ENCODE peak calls at places on chromosomes 11 and 22, in five cellular contexts. A is H1, B is K562, C is HepG2, E is GM12892. Y is an unnamed sample.

GRCh38 chr11:73655686-73656085 is 9.3 kb downstream of the PLEKHB1 start:
- DNase-seq in C (no peak), B (no peak), E (no peak), A (no peak), Y (no peak)

GRCh38 chr11:31809857-31810778 is 1.0 kb downstream of the PAX6 start:
- DNase-seq in B (no peak), A (peak), E (no peak), C (no peak), Y (no peak)

GRCh38 chr11:112831041-112831440 is 130.2 kb upstream of the NCAM1 start:
- DNase-seq in E (no peak), B (no peak), C (no peak), A (no peak), Y (no peak)

GRCh38 chr11:61832758-61833157 is 4.7 kb downstream of the FADS2 start:
- DNase-seq in E (no peak), C (no peak), B (no peak), A (no peak), Y (no peak)

GRCh38 chr22:32473388-32473952 is 1.1 kb upstream of the FBXO7 start:
- DNase-seq in C (peak), B (peak), A (peak), E (peak), Y (peak)

GRCh38 chr22:20418211-20418788 is 19.3 kb downstream of the SCARF2 start:
- DNase-seq in E (peak), B (peak), C (peak), A (peak), Y (peak)

GRCh38 chr11:91981995-91982394 is 242.6 kb upstream of the FAT3 start:
- DNase-seq in C (no peak), E (no peak), A (no peak), B (no peak), Y (no peak)

GRCh38 chr11:65246506-65246905 is 15.3 kb upstream of the POLA2 start:
- DNase-seq in B (no peak), E (no peak), A (no peak), C (no peak), Y (no peak)

GRCh38 chr22:36510966-36511881 is 4.4 kb upstream of the FOXRED2 start:
- DNase-seq in C (peak), A (peak), B (peak), E (no peak), Y (no peak)

GRCh38 chr11:126431401-126432064 is 76.0 kb downstream of the ST3GAL4 start:
- DNase-seq in C (peak), B (no peak), A (no peak), E (no peak), Y (no peak)

GRCh38 chr11:102920118-102920684 is 35.3 kb downstream of the MMP13 start:
- DNase-seq in A (no peak), B (no peak), C (no peak), E (no peak), Y (no peak)

GRCh38 chr11:14645985-14646900 is 2.6 kb downstream of the PDE3B start:
- DNase-seq in B (peak), C (no peak), E (no peak), A (no peak), Y (no peak)

GRCh38 chr22:22552630-22553029 is 6.4 kb downstream of the PRAME start:
- DNase-seq in B (peak), E (no peak), A (no peak), C (peak), Y (no peak)

GRCh38 chr22:41775976-41776375 is 24.5 kb upstream of the CCDC134 start:
- DNase-seq in C (no peak), E (no peak), B (no peak), A (no peak), Y (no peak)

GRCh38 chr11:9617960-9618359 is 44.5 kb downstream of the WEE1 start:
- DNase-seq in B (no peak), E (no peak), C (no peak), A (no peak), Y (no peak)
- TF ChIP-seq TAF1 in B (no peak), E (no peak), C (no peak), A (no peak), Y (no peak)

GRCh38 chr11:78315724-78316123 is 101.9 kb downstream of the GAB2 start:
- DNase-seq in B (no peak), A (no peak), C (no peak), E (no peak), Y (no peak)
- TF ChIP-seq TAF1 in B (no peak), A (no peak), C (no peak), E (no peak), Y (no peak)

GRCh38 chr22:29201722-29202230 is 3.9 kb upstream of the EMID1 start:
- DNase-seq in E (no peak), A (no peak), B (no peak), C (no peak), Y (no peak)
- TF ChIP-seq TAF1 in E (no peak), A (no peak), B (no peak), C (no peak), Y (no peak)

GRCh38 chr22:38973289-38974169 is 8.6 kb upstream of the APOBEC3B start:
- DNase-seq in B (peak), C (peak), A (peak), E (no peak), Y (peak)
- TF ChIP-seq TAF1 in B (no peak), C (no peak), A (no peak), E (no peak), Y (no peak)

DNA sequence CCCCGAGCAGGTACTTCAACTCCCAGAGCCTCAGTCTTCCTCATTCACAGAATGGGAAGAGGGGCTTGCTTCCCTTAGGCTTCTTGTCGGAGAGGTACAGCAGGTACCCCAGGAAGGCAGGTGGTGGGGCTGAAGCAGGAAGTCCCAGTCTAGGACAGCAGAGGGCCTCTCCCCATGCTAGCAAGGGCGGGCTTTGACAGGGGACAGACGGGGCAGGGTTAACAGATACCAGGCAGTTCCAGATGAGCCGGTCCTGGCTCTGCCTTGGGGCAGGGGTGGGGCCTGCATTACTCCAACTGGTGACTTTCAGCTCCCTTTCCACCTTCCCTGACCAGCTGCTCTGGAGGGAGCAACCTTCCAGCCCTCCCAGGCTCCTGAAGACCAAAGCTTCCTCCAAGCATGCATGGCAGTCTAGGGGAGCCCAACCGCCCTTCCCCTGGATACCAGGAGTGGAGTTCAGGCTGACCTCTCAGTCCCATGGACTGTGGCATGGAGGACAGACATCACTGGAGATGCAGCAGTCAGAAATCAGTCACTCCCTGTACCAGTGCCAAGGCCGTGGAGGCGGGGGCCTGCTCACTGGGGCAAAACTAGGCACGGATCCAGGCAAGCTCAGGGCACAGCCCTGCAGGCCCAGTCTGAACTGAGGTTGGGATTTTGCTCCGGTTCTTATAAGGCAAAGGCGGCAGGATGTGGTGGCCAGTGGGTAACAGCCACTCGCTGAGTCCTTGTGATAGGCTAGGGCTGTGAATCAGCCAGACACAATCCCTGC is 60.5 kb downstream of the NAT10 start:
- DNase-seq in A (no peak), C (no peak), E (no peak), B (peak), Y (no peak)
- TF ChIP-seq TAF1 in A (no peak), C (no peak), E (no peak), B (no peak), Y (no peak)

Y was measured in GM12891.